ENCODE peak calls at places on chromosome 3, in seven cellular contexts. One of them, this sample, is unnamed.
A peak's percentile ranks its signal among the peaks of the same experiment; 100 is the strongest.

GRCh38 chr3:16513141-16514020 is at the start of gene RFTN1:
- DNase-seq in esophagus muscularis mucosa: no peak
- DNase-seq in kidney: peak; percentile 89
- DNase-seq in colonic mucosa: peak; percentile 36
- DNase-seq in body of pancreas: peak; percentile 12
- DNase-seq in choroid plexus epithelial cell: peak; percentile 66
- DNase-seq in transverse colon: peak; percentile 36
- DNase-seq in this sample: peak; percentile 27

GRCh38 chr3:48926425-48927392 is 8.1 kb downstream of the ARIH2 start:
- DNase-seq in esophagus muscularis mucosa: no peak
- DNase-seq in kidney: no peak
- DNase-seq in colonic mucosa: no peak
- DNase-seq in body of pancreas: no peak
- DNase-seq in choroid plexus epithelial cell: no peak
- DNase-seq in transverse colon: peak; percentile 11
- DNase-seq in this sample: no peak

GRCh38 chr3:33318709-33319380 is 41.6 kb downstream of the FBXL2 start:
- DNase-seq in esophagus muscularis mucosa: no peak
- DNase-seq in kidney: no peak
- DNase-seq in colonic mucosa: no peak
- DNase-seq in body of pancreas: no peak
- DNase-seq in choroid plexus epithelial cell: peak; percentile 41
- DNase-seq in transverse colon: no peak
- DNase-seq in this sample: no peak

GRCh38 chr3:166444336-166444735 is 607.1 kb upstream of the BCHE start:
- DNase-seq in esophagus muscularis mucosa: no peak
- DNase-seq in kidney: peak; percentile 34
- DNase-seq in colonic mucosa: no peak
- DNase-seq in body of pancreas: no peak
- DNase-seq in choroid plexus epithelial cell: no peak
- DNase-seq in transverse colon: no peak
- DNase-seq in this sample: no peak

GRCh38 chr3:180747805-180748361 is 68.6 kb upstream of the CCDC39 start:
- DNase-seq in esophagus muscularis mucosa: no peak
- DNase-seq in kidney: no peak
- DNase-seq in colonic mucosa: no peak
- DNase-seq in body of pancreas: no peak
- DNase-seq in choroid plexus epithelial cell: no peak
- DNase-seq in transverse colon: no peak
- DNase-seq in this sample: no peak

GRCh38 chr3:79247367-79248103 is 520.3 kb downstream of the ROBO1 start:
- DNase-seq in esophagus muscularis mucosa: no peak
- DNase-seq in kidney: no peak
- DNase-seq in colonic mucosa: no peak
- DNase-seq in body of pancreas: no peak
- DNase-seq in choroid plexus epithelial cell: peak; percentile 75
- DNase-seq in transverse colon: no peak
- DNase-seq in this sample: no peak

GRCh38 chr3:54999159-54999558 is 71.3 kb upstream of the LRTM1 start:
- DNase-seq in esophagus muscularis mucosa: peak; percentile 66
- DNase-seq in kidney: no peak
- DNase-seq in colonic mucosa: no peak
- DNase-seq in body of pancreas: no peak
- DNase-seq in choroid plexus epithelial cell: peak; percentile 97
- DNase-seq in transverse colon: no peak
- DNase-seq in this sample: no peak

GRCh38 chr3:196749125-196749524 is 9.5 kb downstream of the PAK2 start:
- DNase-seq in esophagus muscularis mucosa: no peak
- DNase-seq in kidney: no peak
- DNase-seq in colonic mucosa: no peak
- DNase-seq in body of pancreas: no peak
- DNase-seq in choroid plexus epithelial cell: no peak
- DNase-seq in transverse colon: no peak
- DNase-seq in this sample: no peak

GRCh38 chr3:123695152-123695551 is 110.3 kb upstream of the HACD2 start:
- DNase-seq in esophagus muscularis mucosa: no peak
- DNase-seq in kidney: no peak
- DNase-seq in colonic mucosa: no peak
- DNase-seq in body of pancreas: no peak
- DNase-seq in choroid plexus epithelial cell: peak; percentile 45
- DNase-seq in transverse colon: no peak
- DNase-seq in this sample: no peak

GRCh38 chr3:10421996-10422395 is 83.4 kb downstream of the ATP2B2 start:
- DNase-seq in esophagus muscularis mucosa: no peak
- DNase-seq in kidney: no peak
- DNase-seq in colonic mucosa: no peak
- DNase-seq in body of pancreas: no peak
- DNase-seq in choroid plexus epithelial cell: no peak
- DNase-seq in transverse colon: no peak
- DNase-seq in this sample: no peak

GRCh38 chr3:95899911-95900310 is 914.5 kb upstream of the EPHA6 start:
- DNase-seq in esophagus muscularis mucosa: no peak
- DNase-seq in kidney: no peak
- DNase-seq in colonic mucosa: no peak
- DNase-seq in body of pancreas: no peak
- DNase-seq in choroid plexus epithelial cell: no peak
- DNase-seq in transverse colon: no peak
- DNase-seq in this sample: no peak

GRCh38 chr3:190537131-190537530 is 23.2 kb downstream of the IL1RAP start:
- DNase-seq in esophagus muscularis mucosa: no peak
- DNase-seq in kidney: no peak
- DNase-seq in colonic mucosa: no peak
- DNase-seq in body of pancreas: no peak
- DNase-seq in choroid plexus epithelial cell: no peak
- DNase-seq in transverse colon: no peak
- DNase-seq in this sample: no peak

GRCh38 chr3:128358156-128358895 is 108.4 kb downstream of the DNAJB8 start:
- DNase-seq in esophagus muscularis mucosa: no peak
- DNase-seq in kidney: peak; percentile 48
- DNase-seq in colonic mucosa: no peak
- DNase-seq in body of pancreas: no peak
- DNase-seq in choroid plexus epithelial cell: no peak
- DNase-seq in transverse colon: no peak
- DNase-seq in this sample: no peak

GRCh38 chr3:29420106-29420505 is 139.2 kb downstream of the RBMS3 start:
- DNase-seq in esophagus muscularis mucosa: no peak
- DNase-seq in kidney: no peak
- DNase-seq in colonic mucosa: no peak
- DNase-seq in body of pancreas: peak; percentile 5
- DNase-seq in choroid plexus epithelial cell: no peak
- DNase-seq in transverse colon: no peak
- DNase-seq in this sample: no peak

GRCh38 chr3:171028025-171028778 is 1.7 kb upstream of the SLC2A2 start:
- DNase-seq in esophagus muscularis mucosa: no peak
- DNase-seq in kidney: peak; percentile 82
- DNase-seq in colonic mucosa: peak; percentile 31
- DNase-seq in body of pancreas: peak; percentile 50
- DNase-seq in choroid plexus epithelial cell: peak; percentile 92
- DNase-seq in transverse colon: peak; percentile 21
- DNase-seq in this sample: no peak

GRCh38 chr3:70531838-70532489 is 219.5 kb upstream of the MDFIC2 start:
- DNase-seq in esophagus muscularis mucosa: no peak
- DNase-seq in kidney: no peak
- DNase-seq in colonic mucosa: no peak
- DNase-seq in body of pancreas: peak; percentile 77
- DNase-seq in choroid plexus epithelial cell: no peak
- DNase-seq in transverse colon: no peak
- DNase-seq in this sample: no peak

GRCh38 chr3:185729335-185729715 is 95.5 kb downstream of the IGF2BP2 start:
- DNase-seq in esophagus muscularis mucosa: no peak
- DNase-seq in kidney: no peak
- DNase-seq in colonic mucosa: no peak
- DNase-seq in body of pancreas: no peak
- DNase-seq in choroid plexus epithelial cell: peak; percentile 90
- DNase-seq in transverse colon: no peak
- DNase-seq in this sample: no peak

GRCh38 chr3:23170306-23170705 is 32.8 kb upstream of the UBE2E2 start:
- DNase-seq in esophagus muscularis mucosa: no peak
- DNase-seq in kidney: no peak
- DNase-seq in colonic mucosa: no peak
- DNase-seq in body of pancreas: no peak
- DNase-seq in choroid plexus epithelial cell: peak; percentile 40
- DNase-seq in transverse colon: no peak
- DNase-seq in this sample: no peak

GRCh38 chr3:192515661-192516040 is 211.7 kb downstream of the FGF12 start:
- DNase-seq in esophagus muscularis mucosa: no peak
- DNase-seq in kidney: no peak
- DNase-seq in colonic mucosa: no peak
- DNase-seq in body of pancreas: no peak
- DNase-seq in choroid plexus epithelial cell: no peak
- DNase-seq in transverse colon: no peak
- DNase-seq in this sample: no peak

GRCh38 chr3:184155644-184156521 is 706 bp downstream of the DVL3 start:
- DNase-seq in esophagus muscularis mucosa: no peak
- DNase-seq in kidney: peak; percentile 84
- DNase-seq in colonic mucosa: peak; percentile 50
- DNase-seq in body of pancreas: peak; percentile 43
- DNase-seq in choroid plexus epithelial cell: no peak
- DNase-seq in transverse colon: peak; percentile 49
- DNase-seq in this sample: peak; percentile 24

GRCh38 chr3:65979152-65979551 is 59.6 kb downstream of the MAGI1 start:
- DNase-seq in esophagus muscularis mucosa: no peak
- DNase-seq in kidney: no peak
- DNase-seq in colonic mucosa: no peak
- DNase-seq in body of pancreas: no peak
- DNase-seq in choroid plexus epithelial cell: peak; percentile 88
- DNase-seq in transverse colon: no peak
- DNase-seq in this sample: no peak

GRCh38 chr3:36493051-36493450 is 112.7 kb downstream of the STAC start:
- DNase-seq in esophagus muscularis mucosa: no peak
- DNase-seq in kidney: no peak
- DNase-seq in colonic mucosa: no peak
- DNase-seq in body of pancreas: no peak
- DNase-seq in choroid plexus epithelial cell: no peak
- DNase-seq in transverse colon: no peak
- DNase-seq in this sample: no peak

GRCh38 chr3:114606336-114606735 is 312.5 kb downstream of the TIGIT start:
- DNase-seq in esophagus muscularis mucosa: no peak
- DNase-seq in kidney: no peak
- DNase-seq in colonic mucosa: no peak
- DNase-seq in body of pancreas: no peak
- DNase-seq in choroid plexus epithelial cell: no peak
- DNase-seq in transverse colon: no peak
- DNase-seq in this sample: no peak

GRCh38 chr3:158110658-158111018 is 749 bp downstream of the RSRC1 start:
- DNase-seq in esophagus muscularis mucosa: no peak
- DNase-seq in kidney: no peak
- DNase-seq in colonic mucosa: no peak
- DNase-seq in body of pancreas: no peak
- DNase-seq in choroid plexus epithelial cell: no peak
- DNase-seq in transverse colon: no peak
- DNase-seq in this sample: no peak

GRCh38 chr3:73070675-73071575 is 9.5 kb downstream of the EBLN2 start:
- DNase-seq in esophagus muscularis mucosa: no peak
- DNase-seq in kidney: no peak
- DNase-seq in colonic mucosa: no peak
- DNase-seq in body of pancreas: no peak
- DNase-seq in choroid plexus epithelial cell: peak; percentile 82
- DNase-seq in transverse colon: no peak
- DNase-seq in this sample: no peak

GRCh38 chr3:141313091-141313683 is 55.1 kb upstream of the ZBTB38 start:
- DNase-seq in esophagus muscularis mucosa: no peak
- DNase-seq in kidney: no peak
- DNase-seq in colonic mucosa: no peak
- DNase-seq in body of pancreas: no peak
- DNase-seq in choroid plexus epithelial cell: no peak
- DNase-seq in transverse colon: no peak
- DNase-seq in this sample: no peak

GRCh38 chr3:141308588-141309218 is 59.6 kb upstream of the ZBTB38 start:
- DNase-seq in esophagus muscularis mucosa: no peak
- DNase-seq in kidney: peak; percentile 85
- DNase-seq in colonic mucosa: peak; percentile 84
- DNase-seq in body of pancreas: peak; percentile 84
- DNase-seq in choroid plexus epithelial cell: peak; percentile 76
- DNase-seq in transverse colon: peak; percentile 39
- DNase-seq in this sample: no peak

GRCh38 chr3:141311170-141311495 is 57.2 kb upstream of the ZBTB38 start:
- DNase-seq in esophagus muscularis mucosa: no peak
- DNase-seq in kidney: no peak
- DNase-seq in colonic mucosa: no peak
- DNase-seq in body of pancreas: no peak
- DNase-seq in choroid plexus epithelial cell: no peak
- DNase-seq in transverse colon: no peak
- DNase-seq in this sample: no peak

GRCh38 chr3:141311496-141312358 is 56.6 kb upstream of the ZBTB38 start:
- DNase-seq in esophagus muscularis mucosa: peak; percentile 99
- DNase-seq in kidney: peak; percentile 99
- DNase-seq in colonic mucosa: peak; percentile 100
- DNase-seq in body of pancreas: peak; percentile 99
- DNase-seq in choroid plexus epithelial cell: peak; percentile 99
- DNase-seq in transverse colon: peak; percentile 100
- DNase-seq in this sample: peak; percentile 95

GRCh38 chr3:141312359-141313090 is 55.8 kb upstream of the ZBTB38 start:
- DNase-seq in esophagus muscularis mucosa: no peak
- DNase-seq in kidney: no peak
- DNase-seq in colonic mucosa: no peak
- DNase-seq in body of pancreas: no peak
- DNase-seq in choroid plexus epithelial cell: no peak
- DNase-seq in transverse colon: no peak
- DNase-seq in this sample: no peak
- H3K4me3 ChIP-seq in esophagus muscularis mucosa: peak overlapping the region; percentile 65
- H3K4me3 ChIP-seq in kidney: peak overlapping the region; percentile 84
- H3K4me3 ChIP-seq in colonic mucosa: peak overlapping the region; percentile 56
- H3K4me3 ChIP-seq in body of pancreas: peak overlapping the region; percentile 79
- H3K4me3 ChIP-seq in choroid plexus epithelial cell: no peak overlapping the region
- H3K4me3 ChIP-seq in transverse colon: no peak overlapping the region
- H3K4me3 ChIP-seq in this sample: peak overlapping the region; percentile 83

GRCh38 chr3:172892158-172892557 is 141.6 kb downstream of the ECT2 start:
- DNase-seq in esophagus muscularis mucosa: no peak
- DNase-seq in kidney: no peak
- DNase-seq in colonic mucosa: no peak
- DNase-seq in body of pancreas: no peak
- DNase-seq in choroid plexus epithelial cell: peak; percentile 82
- DNase-seq in transverse colon: no peak
- DNase-seq in this sample: no peak
- H3K4me3 ChIP-seq in esophagus muscularis mucosa: no peak overlapping the region
- H3K4me3 ChIP-seq in kidney: no peak overlapping the region
- H3K4me3 ChIP-seq in colonic mucosa: no peak overlapping the region
- H3K4me3 ChIP-seq in body of pancreas: no peak overlapping the region
- H3K4me3 ChIP-seq in choroid plexus epithelial cell: no peak overlapping the region
- H3K4me3 ChIP-seq in transverse colon: no peak overlapping the region
- H3K4me3 ChIP-seq in this sample: no peak overlapping the region

DNA sequence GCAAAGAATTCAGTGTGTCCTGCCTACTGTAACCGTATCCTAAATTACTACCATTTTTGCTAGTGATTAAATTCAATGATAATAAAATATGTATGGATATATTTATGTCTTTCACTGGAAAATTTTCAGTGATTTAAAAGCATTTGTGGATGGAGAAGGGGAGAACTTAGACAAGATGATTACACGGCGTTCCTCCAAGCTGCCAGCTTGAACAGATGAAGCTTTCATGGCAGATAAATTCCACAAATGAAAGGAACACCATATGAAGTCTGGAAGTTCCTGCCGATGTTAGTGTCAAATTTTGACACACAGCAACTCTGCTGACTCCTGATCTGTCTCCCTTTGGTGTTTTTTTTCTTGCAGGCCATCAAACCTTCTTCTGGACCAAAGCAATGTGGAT is 364.7 kb downstream of the EPHA3 start:
- DNase-seq in esophagus muscularis mucosa: no peak
- DNase-seq in kidney: no peak
- DNase-seq in colonic mucosa: no peak
- DNase-seq in body of pancreas: no peak
- DNase-seq in choroid plexus epithelial cell: no peak
- DNase-seq in transverse colon: no peak
- DNase-seq in this sample: no peak
- H3K4me3 ChIP-seq in esophagus muscularis mucosa: no peak overlapping the region
- H3K4me3 ChIP-seq in kidney: no peak overlapping the region
- H3K4me3 ChIP-seq in colonic mucosa: no peak overlapping the region
- H3K4me3 ChIP-seq in body of pancreas: no peak overlapping the region
- H3K4me3 ChIP-seq in choroid plexus epithelial cell: no peak overlapping the region
- H3K4me3 ChIP-seq in transverse colon: no peak overlapping the region
- H3K4me3 ChIP-seq in this sample: no peak overlapping the region

GRCh38 chr3:43995078-43995928 is 246.4 kb upstream of the TOPAZ1 start:
- DNase-seq in esophagus muscularis mucosa: no peak
- DNase-seq in kidney: no peak
- DNase-seq in colonic mucosa: no peak
- DNase-seq in body of pancreas: no peak
- DNase-seq in choroid plexus epithelial cell: peak; percentile 15
- DNase-seq in transverse colon: no peak
- DNase-seq in this sample: no peak
- H3K4me3 ChIP-seq in esophagus muscularis mucosa: peak overlapping the region; percentile 58
- H3K4me3 ChIP-seq in kidney: peak overlapping the region; percentile 60
- H3K4me3 ChIP-seq in colonic mucosa: peak overlapping the region; percentile 2
- H3K4me3 ChIP-seq in body of pancreas: no peak overlapping the region
- H3K4me3 ChIP-seq in choroid plexus epithelial cell: peak overlapping the region; percentile 20
- H3K4me3 ChIP-seq in transverse colon: no peak overlapping the region
- H3K4me3 ChIP-seq in this sample: peak overlapping the region; percentile 45